ENCODE peak calls at places on chromosomes 16 and 17, in five cellular contexts. F is GM03348, G is fibroblast of lung, D is IMR-90, R is heart right ventricle. K is an unnamed sample.

GRCh38 chr16:69906838-69907301 is 44.3 kb upstream of the CLEC18A start:
- DNase-seq in G (peak), F (peak), D (peak), R (no peak), K (no peak)

GRCh38 chr17:30922235-30922993 is 669 bp downstream of the ADAP2 start:
- DNase-seq in F (peak), D (no peak), R (peak), G (no peak), K (no peak)

GRCh38 chr16:4494746-4495490 is 18.7 kb downstream of the HMOX2 start:
- DNase-seq in D (peak), F (peak), R (no peak), G (peak), K (no peak)

GRCh38 chr16:30761427-30761927 is 385 bp downstream of the CFAP119 start:
- DNase-seq in R (no peak), D (peak), G (peak), F (peak), K (peak)

GRCh38 chr16:56019274-56019673 is 144.1 kb upstream of the CES5A start:
- DNase-seq in R (no peak), G (no peak), F (no peak), D (no peak), K (no peak)

GRCh38 chr17:14784997-14785696 is 480.0 kb downstream of the PMP22 start:
- DNase-seq in F (no peak), G (no peak), D (no peak), R (no peak), K (no peak)

GRCh38 chr16:21084631-21085235 is 65.9 kb downstream of the DNAH3 start:
- DNase-seq in F (no peak), R (no peak), D (no peak), G (no peak), K (no peak)

GRCh38 chr17:65177901-65178300 is 40.7 kb downstream of the RGS9 start:
- DNase-seq in G (peak), R (no peak), F (peak), D (peak), K (no peak)

GRCh38 chr16:83215417-83216001 is 588.7 kb downstream of the CDH13 start:
- DNase-seq in D (peak), F (peak), G (peak), R (no peak), K (no peak)

GRCh38 chr17:4485676-4486646 is 12.7 kb upstream of the SPNS2 start:
- DNase-seq in F (no peak), R (no peak), D (no peak), G (no peak), K (no peak)

GRCh38 chr17:81543756-81544155 is 8.4 kb downstream of the FAAP100 start:
- DNase-seq in R (no peak), D (no peak), F (no peak), G (no peak), K (no peak)

GRCh38 chr17:13477180-13477611 is 124.5 kb downstream of the HS3ST3A1 start:
- DNase-seq in F (peak), D (peak), G (peak), R (no peak), K (no peak)

GRCh38 chr17:19317359-19318095 is 45.0 kb downstream of the B9D1 start:
- DNase-seq in G (peak), F (no peak), R (peak), D (peak), K (no peak)

GRCh38 chr17:46013502-46014165 is 14.6 kb downstream of the STH start:
- DNase-seq in D (peak), R (no peak), G (peak), F (peak), K (no peak)

GRCh38 chr17:37754363-37754762 is 9.5 kb upstream of the HNF1B start:
- DNase-seq in D (no peak), F (no peak), R (no peak), G (no peak), K (no peak)

GRCh38 chr17:4358154-4358553 is 8.3 kb downstream of the UBE2G1 start:
- DNase-seq in D (no peak), G (no peak), R (no peak), F (no peak), K (no peak)

GRCh38 chr17:31512104-31512740 is 120.7 kb downstream of the RAB11FIP4 start:
- DNase-seq in R (no peak), F (no peak), D (no peak), G (no peak), K (no peak)

GRCh38 chr17:34389343-34389742 is 26.3 kb upstream of the CCL1 start:
- DNase-seq in R (no peak), F (no peak), D (no peak), G (no peak), K (no peak)

GRCh38 chr17:39239640-39240314 is 14.0 kb upstream of the STAC2 start:
- DNase-seq in D (no peak), G (no peak), F (no peak), R (no peak), K (peak)

GRCh38 chr16:16890964-16891363 is 512.0 kb downstream of the NPIPA7 start:
- DNase-seq in F (no peak), R (no peak), G (no peak), D (no peak), K (no peak)